ENCODE peak calls at places on chromosomes 5 and 9, in four cellular contexts. U is trophoblast cell, F is H1, J is neuronal stem cell. I is an unnamed sample.

GRCh38 chr5:154395407-154396106 is 50.2 kb upstream of the SAP30L start:
- DNase-seq in U (no peak), F (peak), J (no peak), I (no peak)

GRCh38 chr9:105296889-105297288 is 52.4 kb downstream of the SLC44A1 start:
- DNase-seq in U (peak), F (no peak), J (peak), I (peak)

GRCh38 chr5:173320259-173320658 is 8.0 kb downstream of the STC2 start:
- DNase-seq in J (no peak), U (no peak), F (no peak), I (no peak)

GRCh38 chr5:42858031-42858643 is 46.4 kb upstream of the SELENOP start:
- DNase-seq in J (no peak), F (no peak), U (no peak), I (no peak)

GRCh38 chr5:180153991-180154390 is 55.0 kb downstream of the RASGEF1C start:
- DNase-seq in U (peak), F (no peak), J (no peak), I (no peak)

GRCh38 chr9:131651599-131651998 is 88.3 kb downstream of the RAPGEF1 start:
- DNase-seq in F (no peak), J (no peak), U (peak), I (peak)

GRCh38 chr9:129988607-129989361 is 54.2 kb downstream of the FNBP1 start:
- DNase-seq in U (peak), J (no peak), F (no peak), I (peak)

GRCh38 chr9:16744386-16744785 is 126.1 kb downstream of the BNC2 start:
- DNase-seq in U (no peak), F (no peak), J (no peak), I (peak)

GRCh38 chr9:2800385-2801179 is 43.3 kb downstream of the PUM3 start:
- DNase-seq in U (peak), J (no peak), F (no peak), I (no peak)

GRCh38 chr5:121968910-121969607 is 7.3 kb downstream of the SRFBP1 start:
- DNase-seq in F (no peak), J (no peak), U (peak), I (peak)

GRCh38 chr9:94153905-94154304 is 69.6 kb downstream of the PTPDC1 start:
- DNase-seq in F (no peak), J (no peak), U (no peak), I (no peak)

GRCh38 chr9:21576331-21577189 is 94.4 kb upstream of the IFNE start:
- DNase-seq in U (peak), F (no peak), J (peak), I (peak)

GRCh38 chr9:14314929-14315753 is 1.2 kb upstream of the NFIB start:
- DNase-seq in J (peak), F (no peak), U (peak), I (peak)

GRCh38 chr9:114953917-114954316 is 23.5 kb upstream of the TNFSF8 start:
- DNase-seq in F (no peak), J (no peak), U (peak), I (peak)

GRCh38 chr9:80197661-80198060 is 625.9 kb downstream of the TLE4 start:
- DNase-seq in U (no peak), J (no peak), F (no peak), I (no peak)

GRCh38 chr5:29795253-29795652 is 1398.2 kb upstream of the CDH6 start:
- DNase-seq in F (no peak), U (no peak), J (no peak), I (no peak)

GRCh38 chr9:115109486-115109885 is 8.5 kb downstream of the TNC start:
- DNase-seq in U (no peak), F (no peak), J (no peak), I (peak)

GRCh38 chr9:68981825-68982224 is 32.1 kb downstream of the PRKACG start:
- DNase-seq in J (no peak), U (no peak), F (no peak), I (peak)

GRCh38 chr5:32076699-32077695 is 97.1 kb downstream of the GOLPH3 start:
- DNase-seq in J (peak), U (peak), F (no peak), I (peak)

GRCh38 chr5:171295801-171296200 is 13.2 kb upstream of the TLX3 start:
- DNase-seq in F (no peak), U (peak), J (no peak), I (no peak)

GRCh38 chr9:135415586-135415985 is 64.0 kb upstream of the PPP1R26 start:
- DNase-seq in F (no peak), J (no peak), U (no peak), I (no peak)

GRCh38 chr5:56080375-56081052 is 85.8 kb upstream of the IL6ST start:
- DNase-seq in F (no peak), J (no peak), U (no peak), I (no peak)

GRCh38 chr9:14497476-14497875 is 183.5 kb upstream of the NFIB start:
- DNase-seq in U (no peak), F (no peak), J (no peak), I (no peak)

GRCh38 chr9:126058631-126059030 is 268.0 kb upstream of the MVB12B start:
- DNase-seq in F (no peak), U (no peak), J (no peak), I (no peak)

GRCh38 chr9:89007568-89007967 is 16.3 kb downstream of the S1PR3 start:
- DNase-seq in J (no peak), U (no peak), F (no peak), I (no peak)

GRCh38 chr9:126002476-126003350 is 255.5 kb downstream of the PBX3 start:
- DNase-seq in J (no peak), F (no peak), U (no peak), I (no peak)

GRCh38 chr9:91495450-91495849 is 71.8 kb upstream of the NFIL3 start:
- DNase-seq in J (no peak), F (no peak), U (peak), I (peak)

GRCh38 chr9:111131219-111131618 is 92.9 kb upstream of the LPAR1 start:
- DNase-seq in F (no peak), J (no peak), U (no peak), I (no peak)

GRCh38 chr9:109918359-109919163 is 138.6 kb downstream of the PALM2AKAP2 start:
- DNase-seq in U (no peak), J (no peak), F (no peak), I (peak)

GRCh38 chr5:62127098-62127736 is 178.8 kb upstream of the KIF2A start:
- DNase-seq in U (no peak), F (no peak), J (no peak), I (no peak)

GRCh38 chr9:115154969-115155534 is 37.1 kb upstream of the TNC start:
- DNase-seq in U (no peak), F (no peak), J (no peak), I (no peak)

GRCh38 chr5:148443998-148444397 is 60.2 kb downstream of the FBXO38 start:
- DNase-seq in U (peak), J (peak), F (no peak), I (peak)

GRCh38 chr5:139445325-139446170 is 6.2 kb upstream of the DNAJC18 start:
- DNase-seq in F (no peak), J (no peak), U (peak), I (peak)

GRCh38 chr5:57841671-57842375 is 359.2 kb upstream of the ACTBL2 start:
- DNase-seq in F (peak), J (peak), U (peak), I (peak)
- H2BK12ac ChIP-seq in F (peak), J (no peak), U (no peak), I (no peak)

GRCh38 chr9:727767-728166 is 113.7 kb upstream of the DMRT1 start:
- DNase-seq in J (no peak), F (no peak), U (peak), I (no peak)

GRCh38 chr9:723308-723707 is 118.2 kb upstream of the DMRT1 start:
- DNase-seq in F (no peak), J (no peak), U (no peak), I (no peak)

GRCh38 chr9:731474-731873 is 110.0 kb upstream of the DMRT1 start:
- DNase-seq in J (no peak), F (no peak), U (no peak), I (no peak)

GRCh38 chr9:726005-726404 is 115.5 kb upstream of the DMRT1 start:
- DNase-seq in F (no peak), J (no peak), U (no peak), I (no peak)

DNA sequence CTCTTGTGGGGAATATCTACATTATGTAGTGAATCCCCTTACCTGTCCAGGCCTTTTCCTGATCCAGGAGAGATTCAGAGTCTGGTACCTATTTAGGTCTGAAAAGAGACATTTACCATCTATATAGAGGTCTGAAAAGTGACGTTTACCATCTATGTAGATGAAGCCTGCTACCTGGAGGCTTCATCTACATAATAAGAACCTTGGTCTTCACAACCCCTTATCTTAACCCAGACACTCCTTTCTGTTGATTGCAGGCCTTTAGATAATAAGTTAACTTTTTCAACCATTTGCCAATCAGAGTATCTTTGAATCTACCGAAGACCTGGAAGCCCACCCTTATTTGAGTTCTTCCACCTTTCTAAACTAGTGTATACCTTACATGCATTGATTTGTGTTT is 113.0 kb upstream of the DMRT1 start:
- DNase-seq in J (no peak), F (no peak), U (no peak), I (no peak)
- H2BK12ac ChIP-seq in J (no peak), F (no peak), U (peak), I (no peak)

GRCh38 chr9:95875305-95876137 is at the start of gene ERCC6L2:
- DNase-seq in F (peak), J (peak), U (peak), I (peak)
- H2BK12ac ChIP-seq in F (peak), J (peak), U (no peak), I (no peak)

GRCh38 chr5:124642148-124642547 is 104.3 kb downstream of the ZNF608 start:
- DNase-seq in U (no peak), F (no peak), J (no peak), I (peak)
- H2BK12ac ChIP-seq in U (peak), F (no peak), J (no peak), I (peak)

GRCh38 chr9:38486837-38487236 is 62.6 kb upstream of the IGFBPL1 start:
- DNase-seq in J (no peak), U (no peak), F (no peak), I (no peak)

GRCh38 chr9:38484076-38484637 is 59.9 kb upstream of the IGFBPL1 start:
- DNase-seq in F (no peak), U (no peak), J (no peak), I (no peak)

GRCh38 chr9:38486056-38486455 is 61.8 kb upstream of the IGFBPL1 start:
- DNase-seq in J (no peak), F (no peak), U (no peak), I (peak)

GRCh38 chr9:38478211-38478610 is 54.0 kb upstream of the IGFBPL1 start:
- DNase-seq in U (no peak), F (no peak), J (no peak), I (no peak)

GRCh38 chr9:38482918-38483592 is 58.8 kb upstream of the IGFBPL1 start:
- DNase-seq in U (peak), F (no peak), J (no peak), I (peak)
- H2BK12ac ChIP-seq in U (no peak), F (peak), J (no peak), I (no peak)

DNA sequence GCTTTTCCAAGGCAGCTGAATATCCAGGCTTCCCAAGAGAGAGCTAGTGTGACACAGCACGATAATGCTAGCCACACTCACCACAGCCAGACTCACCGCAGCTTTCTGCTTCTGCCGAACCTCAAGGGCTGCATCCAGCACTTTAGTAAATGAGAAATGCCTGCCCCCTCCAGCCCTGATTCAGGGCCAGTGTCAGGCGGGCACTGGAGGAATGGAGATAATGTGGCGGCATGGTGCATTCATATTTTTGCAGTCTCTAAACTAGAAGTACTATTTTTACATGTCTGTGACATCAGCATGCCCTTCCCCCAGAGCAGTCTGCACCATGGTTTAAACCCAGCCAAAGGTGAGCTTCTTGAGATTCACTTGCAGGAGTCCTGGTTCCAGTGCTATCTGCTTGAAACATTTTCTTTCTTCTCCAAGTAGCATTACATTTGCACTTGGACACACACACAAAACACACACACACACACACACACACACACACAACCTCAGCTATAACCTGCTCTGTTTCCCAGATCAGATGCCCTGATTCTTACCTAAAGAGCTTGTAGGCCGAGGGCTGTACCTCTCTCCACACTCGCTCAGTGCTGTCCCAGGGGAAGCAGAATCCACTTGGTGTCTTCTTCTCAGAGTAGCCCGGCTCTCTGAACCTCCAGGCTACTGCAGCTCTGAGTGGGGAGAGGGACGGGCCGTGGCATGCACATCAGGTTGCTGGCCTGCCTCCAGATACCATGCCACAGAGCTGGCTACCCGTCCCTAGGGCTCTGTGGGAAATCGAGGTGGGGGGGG is at the start of gene FGF1:
- DNase-seq in J (no peak), U (peak), F (no peak), I (no peak)
- H2BK12ac ChIP-seq in J (peak), U (no peak), F (peak), I (peak)